ENCODE peak calls at places on chromosomes 12 and 14, in nine cellular contexts. L, I, S, W, C, O, R, T and U are unnamed samples.

GRCh38 chr14:103966631-103967030 is 24.3 kb upstream of the RD3L start:
- DNase-seq in I (no peak), S (no peak), T (no peak), W (no peak), O (no peak), R (no peak), C (no peak), L (no peak), U (no peak)

GRCh38 chr12:17511369-17511768 is 578.6 kb downstream of the RERGL start:
- DNase-seq in I (no peak), L (no peak), C (no peak), R (no peak), O (no peak), S (no peak), W (no peak), T (no peak), U (no peak)

GRCh38 chr12:41965996-41966395 is 178.7 kb downstream of the GXYLT1 start:
- DNase-seq in R (no peak), L (no peak), I (no peak), T (no peak), O (no peak), S (no peak), C (no peak), W (no peak), U (no peak)

GRCh38 chr12:74563927-74564326 is 26.3 kb downstream of the ATXN7L3B start:
- DNase-seq in T (no peak), I (no peak), O (no peak), L (no peak), C (no peak), W (no peak), R (no peak), S (no peak), U (no peak)

GRCh38 chr14:100729982-100730381 is 3.3 kb downstream of the DLK1 start:
- DNase-seq in R (no peak), S (no peak), L (no peak), W (no peak), O (no peak), I (no peak), C (no peak), T (no peak), U (no peak)

GRCh38 chr14:94963051-94963450 is 193.1 kb upstream of the GSC start:
- DNase-seq in C (no peak), T (no peak), I (no peak), L (no peak), R (no peak), O (no peak), W (no peak), S (no peak), U (no peak)

GRCh38 chr12:18430425-18431048 is 169.2 kb downstream of the PIK3C2G start:
- DNase-seq in W (peak), T (peak), R (peak), L (peak), C (no peak), O (no peak), I (peak), S (peak), U (peak)

GRCh38 chr12:46209914-46210834 is 58.7 kb downstream of the SLC38A1 start:
- DNase-seq in O (peak), R (peak), S (peak), T (peak), L (peak), C (no peak), I (peak), W (no peak), U (no peak)

GRCh38 chr14:89586258-89587127 is 169.5 kb upstream of the FOXN3 start:
- DNase-seq in C (no peak), W (no peak), I (no peak), T (no peak), L (no peak), O (peak), S (no peak), R (no peak), U (no peak)

GRCh38 chr12:74370608-74371216 is 166.9 kb upstream of the ATXN7L3B start:
- DNase-seq in I (no peak), T (no peak), W (no peak), L (no peak), O (no peak), C (no peak), R (no peak), S (no peak), U (no peak)

GRCh38 chr14:53882684-53883083 is 73.9 kb downstream of the BMP4 start:
- DNase-seq in T (no peak), C (no peak), R (no peak), L (no peak), I (no peak), O (no peak), W (no peak), S (peak), U (no peak)

GRCh38 chr12:52033506-52034258 is 17.6 kb upstream of the NR4A1 start:
- DNase-seq in I (no peak), W (no peak), C (no peak), R (no peak), S (no peak), L (no peak), O (no peak), T (no peak), U (no peak)
- H3K4me3 ChIP-seq in I (no peak), W (peak), C (peak), R (peak), S (peak), L (peak), O (no peak), T (peak), U (peak)

GRCh38 chr12:120539303-120539702 is 5.1 kb downstream of the RNF10 start:
- DNase-seq in I (no peak), R (peak), S (no peak), L (peak), C (no peak), T (no peak), W (no peak), O (no peak), U (no peak)
- H3K4me3 ChIP-seq in I (no peak), R (no peak), S (no peak), L (no peak), C (no peak), T (peak), W (no peak), O (no peak), U (no peak)

GRCh38 chr12:6202331-6202730 is 2.1 kb downstream of the CD9 start:
- DNase-seq in T (no peak), I (no peak), L (no peak), O (no peak), W (no peak), C (no peak), S (no peak), R (no peak), U (no peak)

GRCh38 chr12:6202846-6203245 is 2.6 kb downstream of the CD9 start:
- DNase-seq in S (no peak), I (no peak), C (no peak), T (no peak), R (no peak), O (no peak), L (no peak), W (no peak), U (no peak)

GRCh38 chr12:6200266-6201198 is at the start of gene CD9:
- DNase-seq in O (no peak), L (no peak), C (no peak), S (no peak), T (peak), W (peak), R (no peak), I (peak), U (no peak)

GRCh38 chr12:6201199-6201608 is 1.0 kb downstream of the CD9 start:
- DNase-seq in O (no peak), L (no peak), R (no peak), I (no peak), C (no peak), T (no peak), W (peak), S (no peak), U (no peak)

DNA sequence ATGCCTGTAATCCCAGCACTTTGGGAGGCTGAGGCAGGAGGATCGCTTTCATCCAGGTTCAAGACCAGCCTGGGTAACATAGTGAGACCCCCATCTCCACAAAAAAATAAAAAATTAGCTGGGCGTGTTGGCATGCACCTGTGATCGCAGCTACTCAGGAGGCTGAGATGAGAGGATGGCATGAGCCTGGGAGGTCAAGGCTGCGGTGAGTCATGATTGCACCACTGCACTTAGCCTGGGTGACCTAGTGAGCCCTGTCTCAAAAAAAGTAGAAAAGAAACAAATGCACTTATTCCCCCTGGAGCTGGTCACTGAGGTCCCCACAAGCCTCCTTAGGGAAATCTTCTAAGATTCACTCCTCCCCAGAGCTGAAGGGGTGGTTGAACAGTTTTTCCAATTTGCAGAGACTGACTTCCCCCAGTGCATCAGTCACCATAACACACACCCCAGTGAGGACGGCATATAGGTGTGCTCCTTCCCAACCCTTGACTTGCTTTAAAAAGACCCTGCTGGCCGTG is 1.6 kb downstream of the CD9 start:
- DNase-seq in C (no peak), L (no peak), R (peak), W (no peak), T (no peak), S (no peak), I (no peak), O (no peak), U (no peak)
- H3K4me3 ChIP-seq in C (peak), L (no peak), R (no peak), W (no peak), T (peak), S (no peak), I (peak), O (peak), U (peak)

GRCh38 chr14:32426028-32426427 is 96.9 kb downstream of the AKAP6 start:
- DNase-seq in I (no peak), S (no peak), T (no peak), W (no peak), L (no peak), C (no peak), R (no peak), O (no peak), U (no peak)

GRCh38 chr14:32426596-32427408 is 97.7 kb downstream of the AKAP6 start:
- DNase-seq in R (no peak), O (no peak), W (peak), L (no peak), T (no peak), S (no peak), C (no peak), I (no peak), U (no peak)

GRCh38 chr14:32428875-32429274 is 99.8 kb downstream of the AKAP6 start:
- DNase-seq in S (no peak), I (no peak), L (no peak), O (no peak), T (no peak), R (no peak), C (no peak), W (no peak), U (no peak)

GRCh38 chr14:32430326-32430725 is 101.2 kb downstream of the AKAP6 start:
- DNase-seq in W (no peak), L (peak), R (peak), S (peak), I (no peak), O (no peak), C (no peak), T (no peak), U (no peak)

GRCh38 chr14:32428149-32428548 is 99.1 kb downstream of the AKAP6 start:
- DNase-seq in O (no peak), L (no peak), I (no peak), W (peak), R (no peak), S (no peak), T (no peak), C (no peak), U (no peak)
- H3K4me3 ChIP-seq in O (no peak), L (no peak), I (no peak), W (peak), R (no peak), S (no peak), T (no peak), C (no peak), U (no peak)

GRCh38 chr12:47845066-47845465 is 25.4 kb upstream of the HDAC7 start:
- DNase-seq in W (no peak), S (no peak), R (no peak), O (no peak), I (no peak), L (no peak), T (no peak), C (no peak), U (no peak)

GRCh38 chr12:47846294-47846996 is 26.7 kb upstream of the HDAC7 start:
- DNase-seq in I (no peak), T (no peak), O (no peak), S (no peak), C (no peak), W (no peak), L (no peak), R (no peak), U (no peak)

GRCh38 chr12:47843226-47843980 is 23.7 kb upstream of the HDAC7 start:
- DNase-seq in R (no peak), W (peak), O (no peak), I (no peak), C (no peak), T (no peak), L (no peak), S (no peak), U (no peak)

GRCh38 chr12:47841910-47842309 is 22.2 kb upstream of the HDAC7 start:
- DNase-seq in T (no peak), S (no peak), I (no peak), R (peak), L (peak), C (no peak), O (no peak), W (no peak), U (no peak)

DNA sequence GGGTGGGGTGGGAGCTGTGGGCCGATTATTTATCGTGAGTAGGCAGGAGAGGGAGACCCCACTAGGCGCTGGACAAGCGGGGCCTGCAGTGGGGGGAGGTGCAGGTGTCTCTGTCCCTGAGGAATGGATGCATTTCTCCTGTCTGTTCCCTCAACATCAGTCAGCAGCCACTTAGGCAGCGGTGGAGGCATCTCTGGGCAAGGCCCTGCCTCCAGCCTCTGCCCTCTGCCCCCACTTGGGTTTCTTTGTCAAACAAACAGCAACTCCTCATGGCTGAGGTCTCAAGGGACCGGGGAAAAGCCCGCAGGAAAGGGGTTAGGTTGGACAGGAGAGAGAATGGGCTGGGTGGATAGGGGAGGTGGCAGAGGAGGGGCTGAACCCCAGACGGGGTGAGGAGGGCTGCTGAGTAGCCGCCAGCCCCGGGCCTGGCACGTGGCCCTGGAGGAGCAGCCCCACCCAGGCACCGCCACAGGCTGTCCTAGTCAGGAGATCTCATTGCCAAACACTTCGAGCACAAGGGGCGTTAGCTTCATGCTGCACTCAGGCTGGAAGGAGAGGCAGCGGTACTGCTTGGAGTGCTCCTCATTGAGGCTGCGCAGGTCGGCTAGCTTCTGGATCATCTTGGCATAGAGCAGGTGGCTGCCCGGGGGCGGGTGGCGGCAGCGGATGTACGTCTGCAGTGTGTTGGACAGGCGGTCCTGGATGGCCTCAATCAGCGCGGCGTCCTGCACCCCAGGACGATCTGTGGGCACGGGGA is 24.7 kb upstream of the HDAC7 start:
- DNase-seq in S (no peak), L (no peak), I (no peak), C (peak), W (no peak), R (peak), O (peak), T (no peak), U (no peak)
- H3K4me3 ChIP-seq in S (no peak), L (no peak), I (no peak), C (no peak), W (no peak), R (no peak), O (no peak), T (no peak), U (no peak)